ENCODE peak calls at places on chromosome 11, in four cellular contexts. V is K562, L is GM23248, J is endothelial cell of umbilical vein. K is an unnamed sample.

GRCh38 chr11:1267441-1268100 is 41.9 kb downstream of the TOLLIP start:
- DNase-seq in V (no peak), L (peak), J (no peak), K (no peak)

GRCh38 chr11:57639321-57640067 is 10.2 kb downstream of the YPEL4 start:
- DNase-seq in V (no peak), L (peak), J (peak), K (peak)

GRCh38 chr11:95098826-95099225 is 9.2 kb downstream of the ENDOD1 start:
- DNase-seq in V (no peak), L (no peak), J (no peak), K (no peak)

GRCh38 chr11:122981388-122982264 is at the start of gene BSX:
- DNase-seq in V (peak), L (peak), J (peak), K (peak)

GRCh38 chr11:69360606-69361005 is 66.7 kb downstream of the MYEOV start:
- DNase-seq in V (no peak), L (no peak), J (no peak), K (no peak)

GRCh38 chr11:31237819-31238771 is 131.4 kb downstream of the DCDC1 start:
- DNase-seq in V (no peak), L (peak), J (no peak), K (no peak)

GRCh38 chr11:289145-289705 is 299 bp downstream of the PGGHG start:
- DNase-seq in V (no peak), L (no peak), J (no peak), K (no peak)

GRCh38 chr11:71179877-71180276 is 72.5 kb downstream of the SHANK2 start:
- DNase-seq in V (no peak), L (no peak), J (no peak), K (no peak)

GRCh38 chr11:124758355-124759267 is 3.5 kb downstream of the ESAM start:
- DNase-seq in V (peak), L (peak), J (peak), K (peak)

GRCh38 chr11:24155792-24156191 is 341.1 kb upstream of the LUZP2 start:
- DNase-seq in V (no peak), L (no peak), J (no peak), K (no peak)

GRCh38 chr11:115226556-115226955 is 277.7 kb downstream of the CADM1 start:
- DNase-seq in V (no peak), L (peak), J (peak), K (peak)

GRCh38 chr11:72642815-72643511 is 31.3 kb downstream of the PDE2A start:
- DNase-seq in V (peak), L (peak), J (peak), K (peak)

GRCh38 chr11:575996-576756 is at the start of gene PHRF1:
- DNase-seq in V (peak), L (peak), J (peak), K (peak)

GRCh38 chr11:85974126-85974525 is 94.8 kb downstream of the PICALM start:
- DNase-seq in V (no peak), L (peak), J (no peak), K (no peak)

GRCh38 chr11:79198898-79199250 is 242.0 kb downstream of the TENM4 start:
- DNase-seq in V (no peak), L (peak), J (no peak), K (no peak)

GRCh38 chr11:10941429-10941828 is 83.6 kb upstream of the ZBED5 start:
- DNase-seq in V (no peak), L (no peak), J (no peak), K (no peak)

GRCh38 chr11:35826949-35827348 is 116.9 kb upstream of the LDLRAD3 start:
- DNase-seq in V (no peak), L (no peak), J (no peak), K (no peak)

GRCh38 chr11:59556883-59557205 is 45.5 kb downstream of the OR4D9 start:
- DNase-seq in V (no peak), L (peak), J (peak), K (no peak)

GRCh38 chr11:94000641-94001040 is 20.5 kb upstream of the HEPHL1 start:
- DNase-seq in V (no peak), L (peak), J (no peak), K (peak)

GRCh38 chr11:66721939-66722338 is 7.1 kb downstream of the SPTBN2 start:
- DNase-seq in V (no peak), L (no peak), J (no peak), K (no peak)

GRCh38 chr11:66720223-66720898 is 8.7 kb downstream of the SPTBN2 start:
- DNase-seq in V (no peak), L (peak), J (peak), K (peak)

GRCh38 chr11:66722745-66723651 is 6.0 kb downstream of the SPTBN2 start:
- DNase-seq in V (no peak), L (no peak), J (no peak), K (no peak)

GRCh38 chr11:66719111-66719872 is 9.7 kb downstream of the SPTBN2 start:
- DNase-seq in V (no peak), L (no peak), J (no peak), K (no peak)

GRCh38 chr11:66720899-66721470 is 8.0 kb downstream of the SPTBN2 start:
- DNase-seq in V (no peak), L (no peak), J (no peak), K (no peak)
- H2AFZ ChIP-seq in V (no peak), L (no peak), J (no peak), K (no peak)

GRCh38 chr11:132994038-132994502 is 538.2 kb downstream of the OPCML start:
- DNase-seq in V (no peak), L (peak), J (no peak), K (no peak)
- TF ChIP-seq EZH2 in V (no peak), L (no peak), J (no peak), K (no peak)

GRCh38 chr11:19185516-19186052 is 16.2 kb downstream of the CSRP3 start:
- DNase-seq in V (no peak), L (no peak), J (no peak), K (no peak)
- H2AFZ ChIP-seq in V (no peak), L (no peak), J (no peak), K (no peak)

DNA sequence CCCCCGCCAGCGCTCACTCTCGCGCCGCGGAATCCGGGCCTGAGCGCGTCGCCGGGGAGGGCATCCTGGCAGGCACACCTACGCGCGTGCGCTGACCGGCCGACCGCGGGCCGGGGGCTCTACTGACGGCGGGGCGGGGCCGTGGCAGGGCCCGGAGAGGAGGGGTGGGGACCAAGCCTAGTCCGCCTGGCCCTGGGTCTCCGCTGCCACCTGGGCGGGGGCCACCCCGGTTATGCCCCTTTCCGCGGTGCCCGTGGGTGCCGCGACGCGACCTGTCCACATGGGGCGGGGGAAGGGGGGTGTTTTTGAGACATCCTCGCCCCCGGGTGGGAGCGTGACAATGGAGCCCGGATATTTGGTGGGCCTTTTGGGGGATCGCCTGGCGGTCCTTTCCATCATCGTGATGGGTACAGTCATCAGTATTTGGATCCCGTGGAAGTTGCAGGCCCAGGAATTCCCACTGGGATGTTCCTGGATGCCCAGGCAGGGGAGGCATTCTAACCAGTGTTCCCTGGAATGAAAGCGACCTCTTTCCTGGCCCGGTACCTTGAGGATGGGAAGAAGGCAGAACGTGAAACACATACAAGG is 2.2 kb downstream of the NCAM1 start:
- DNase-seq in V (no peak), L (no peak), J (no peak), K (no peak)
- TF ChIP-seq EZH2 in V (no peak), L (no peak), J (no peak), K (peak)

K was measured in astrocyte.